ENCODE peak calls at places on chromosomes 12 and 14, in eight cellular contexts. One of them, this sample, is unnamed.

GRCh38 chr12:132836803-132837331 is 8.2 kb upstream of the GOLGA3 start:
- DNase-seq in A549: no peak
- DNase-seq in K562: no peak
- DNase-seq in HCT116: no peak
- DNase-seq in HepG2: no peak
- DNase-seq in SK-N-SH: peak
- DNase-seq in GM12878: no peak
- DNase-seq in GM23338: no peak
- DNase-seq in this sample: no peak

GRCh38 chr12:15155271-15155670 is 65.9 kb downstream of the RERG start:
- DNase-seq in A549: no peak
- DNase-seq in K562: no peak
- DNase-seq in HCT116: no peak
- DNase-seq in HepG2: no peak
- DNase-seq in SK-N-SH: no peak
- DNase-seq in GM12878: no peak
- DNase-seq in GM23338: no peak
- DNase-seq in this sample: no peak

GRCh38 chr12:49057888-49058287 is 2.7 kb downstream of the KMT2D start:
- DNase-seq in A549: no peak
- DNase-seq in K562: no peak
- DNase-seq in HCT116: no peak
- DNase-seq in HepG2: no peak
- DNase-seq in SK-N-SH: peak
- DNase-seq in GM12878: no peak
- DNase-seq in GM23338: no peak
- DNase-seq in this sample: peak

GRCh38 chr12:10243803-10244520 is 31.3 kb downstream of the GABARAPL1 start:
- DNase-seq in A549: no peak
- DNase-seq in K562: no peak
- DNase-seq in HCT116: no peak
- DNase-seq in HepG2: no peak
- DNase-seq in SK-N-SH: no peak
- DNase-seq in GM12878: peak
- DNase-seq in GM23338: no peak
- DNase-seq in this sample: peak

GRCh38 chr12:116977465-116978380 is 67.0 kb downstream of the FBXW8 start:
- DNase-seq in A549: no peak
- DNase-seq in K562: no peak
- DNase-seq in HCT116: no peak
- DNase-seq in HepG2: no peak
- DNase-seq in SK-N-SH: no peak
- DNase-seq in GM12878: peak
- DNase-seq in GM23338: no peak
- DNase-seq in this sample: no peak

GRCh38 chr12:124440031-124440626 is 127.3 kb downstream of the NCOR2 start:
- DNase-seq in A549: no peak
- DNase-seq in K562: no peak
- DNase-seq in HCT116: no peak
- DNase-seq in HepG2: no peak
- DNase-seq in SK-N-SH: no peak
- DNase-seq in GM12878: no peak
- DNase-seq in GM23338: no peak
- DNase-seq in this sample: no peak

GRCh38 chr12:6097384-6097783 is 27.1 kb downstream of the VWF start:
- DNase-seq in A549: no peak
- DNase-seq in K562: no peak
- DNase-seq in HCT116: no peak
- DNase-seq in HepG2: no peak
- DNase-seq in SK-N-SH: no peak
- DNase-seq in GM12878: no peak
- DNase-seq in GM23338: no peak
- DNase-seq in this sample: no peak

GRCh38 chr12:9760699-9761406 is at the start of gene CD69:
- DNase-seq in A549: no peak
- DNase-seq in K562: peak
- DNase-seq in HCT116: no peak
- DNase-seq in HepG2: no peak
- DNase-seq in SK-N-SH: no peak
- DNase-seq in GM12878: peak
- DNase-seq in GM23338: no peak
- DNase-seq in this sample: no peak

GRCh38 chr14:55929136-55929535 is 189.1 kb upstream of the PELI2 start:
- DNase-seq in A549: no peak
- DNase-seq in K562: no peak
- DNase-seq in HCT116: no peak
- DNase-seq in HepG2: no peak
- DNase-seq in SK-N-SH: peak
- DNase-seq in GM12878: no peak
- DNase-seq in GM23338: peak
- DNase-seq in this sample: no peak

GRCh38 chr12:98483621-98484455 is 31.6 kb upstream of the TMPO start:
- DNase-seq in A549: no peak
- DNase-seq in K562: no peak
- DNase-seq in HCT116: no peak
- DNase-seq in HepG2: no peak
- DNase-seq in SK-N-SH: no peak
- DNase-seq in GM12878: no peak
- DNase-seq in GM23338: peak
- DNase-seq in this sample: no peak

GRCh38 chr12:32535260-32535999 is 136.1 kb downstream of the FGD4 start:
- DNase-seq in A549: peak
- DNase-seq in K562: no peak
- DNase-seq in HCT116: no peak
- DNase-seq in HepG2: peak
- DNase-seq in SK-N-SH: peak
- DNase-seq in GM12878: no peak
- DNase-seq in GM23338: peak
- DNase-seq in this sample: peak

GRCh38 chr12:66092559-66093269 is 37.8 kb downstream of the LLPH start:
- DNase-seq in A549: no peak
- DNase-seq in K562: no peak
- DNase-seq in HCT116: no peak
- DNase-seq in HepG2: no peak
- DNase-seq in SK-N-SH: no peak
- DNase-seq in GM12878: no peak
- DNase-seq in GM23338: no peak
- DNase-seq in this sample: no peak

GRCh38 chr12:120368789-120369475 is at the start of gene MSI1:
- DNase-seq in A549: no peak
- DNase-seq in K562: peak
- DNase-seq in HCT116: no peak
- DNase-seq in HepG2: no peak
- DNase-seq in SK-N-SH: peak
- DNase-seq in GM12878: no peak
- DNase-seq in GM23338: peak
- DNase-seq in this sample: no peak

GRCh38 chr12:1744932-1745331 is 54.1 kb downstream of the ADIPOR2 start:
- DNase-seq in A549: no peak
- DNase-seq in K562: no peak
- DNase-seq in HCT116: no peak
- DNase-seq in HepG2: peak
- DNase-seq in SK-N-SH: no peak
- DNase-seq in GM12878: no peak
- DNase-seq in GM23338: peak
- DNase-seq in this sample: no peak

GRCh38 chr12:24760162-24760561 is 188.7 kb downstream of the BCAT1 start:
- DNase-seq in A549: no peak
- DNase-seq in K562: no peak
- DNase-seq in HCT116: no peak
- DNase-seq in HepG2: peak
- DNase-seq in SK-N-SH: no peak
- DNase-seq in GM12878: no peak
- DNase-seq in GM23338: peak
- DNase-seq in this sample: no peak

GRCh38 chr12:42483534-42483857 is 106.0 kb downstream of the PRICKLE1 start:
- DNase-seq in A549: no peak
- DNase-seq in K562: peak
- DNase-seq in HCT116: no peak
- DNase-seq in HepG2: no peak
- DNase-seq in SK-N-SH: peak
- DNase-seq in GM12878: no peak
- DNase-seq in GM23338: no peak
- DNase-seq in this sample: no peak

GRCh38 chr14:103563089-103563620 is 395 bp downstream of the COA8 start:
- DNase-seq in A549: peak
- DNase-seq in K562: peak
- DNase-seq in HCT116: peak
- DNase-seq in HepG2: peak
- DNase-seq in SK-N-SH: no peak
- DNase-seq in GM12878: no peak
- DNase-seq in GM23338: peak
- DNase-seq in this sample: no peak

GRCh38 chr14:104393199-104393897 is 186.2 kb upstream of the C14orf180 start:
- DNase-seq in A549: no peak
- DNase-seq in K562: no peak
- DNase-seq in HCT116: no peak
- DNase-seq in HepG2: no peak
- DNase-seq in SK-N-SH: peak
- DNase-seq in GM12878: no peak
- DNase-seq in GM23338: no peak
- DNase-seq in this sample: no peak

GRCh38 chr12:42236017-42236416 is 2.0 kb downstream of the YAF2 start:
- DNase-seq in A549: no peak
- DNase-seq in K562: no peak
- DNase-seq in HCT116: no peak
- DNase-seq in HepG2: no peak
- DNase-seq in SK-N-SH: no peak
- DNase-seq in GM12878: no peak
- DNase-seq in GM23338: no peak
- DNase-seq in this sample: no peak

GRCh38 chr14:75861161-75861621 is 120.6 kb downstream of the TGFB3 start:
- DNase-seq in A549: no peak
- DNase-seq in K562: peak
- DNase-seq in HCT116: peak
- DNase-seq in HepG2: peak
- DNase-seq in SK-N-SH: no peak
- DNase-seq in GM12878: no peak
- DNase-seq in GM23338: peak
- DNase-seq in this sample: no peak

GRCh38 chr12:76908303-76909017 is 29.6 kb upstream of the CSRP2 start:
- DNase-seq in A549: no peak
- DNase-seq in K562: no peak
- DNase-seq in HCT116: no peak
- DNase-seq in HepG2: no peak
- DNase-seq in SK-N-SH: no peak
- DNase-seq in GM12878: no peak
- DNase-seq in GM23338: peak
- DNase-seq in this sample: no peak

DNA sequence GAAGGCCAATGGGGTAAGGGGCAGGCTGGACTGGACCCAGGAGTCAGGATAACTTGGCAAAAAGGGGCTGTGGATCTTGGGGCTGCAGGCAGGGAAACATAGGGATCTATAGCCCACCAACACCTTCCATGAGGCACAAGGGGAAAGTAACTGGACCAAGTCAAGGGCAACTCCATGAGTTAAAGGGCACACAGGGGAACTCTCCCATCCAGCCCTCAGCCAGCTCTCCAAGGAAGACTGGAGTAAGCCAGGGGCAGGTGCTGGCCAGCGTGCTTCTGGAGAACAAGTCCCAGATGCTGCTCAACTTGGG is 31.3 kb upstream of the ZFP36L1 start:
- DNase-seq in A549: no peak
- DNase-seq in K562: no peak
- DNase-seq in HCT116: no peak
- DNase-seq in HepG2: no peak
- DNase-seq in SK-N-SH: no peak
- DNase-seq in GM12878: no peak
- DNase-seq in GM23338: no peak
- DNase-seq in this sample: no peak
- TF ChIP-seq REST in A549: no peak
- TF ChIP-seq REST in K562: no peak
- TF ChIP-seq REST in HCT116: no peak
- TF ChIP-seq REST in HepG2: no peak
- TF ChIP-seq REST in SK-N-SH: no peak
- TF ChIP-seq REST in GM12878: no peak
- TF ChIP-seq REST in GM23338: no peak
- TF ChIP-seq REST in this sample: no peak

DNA sequence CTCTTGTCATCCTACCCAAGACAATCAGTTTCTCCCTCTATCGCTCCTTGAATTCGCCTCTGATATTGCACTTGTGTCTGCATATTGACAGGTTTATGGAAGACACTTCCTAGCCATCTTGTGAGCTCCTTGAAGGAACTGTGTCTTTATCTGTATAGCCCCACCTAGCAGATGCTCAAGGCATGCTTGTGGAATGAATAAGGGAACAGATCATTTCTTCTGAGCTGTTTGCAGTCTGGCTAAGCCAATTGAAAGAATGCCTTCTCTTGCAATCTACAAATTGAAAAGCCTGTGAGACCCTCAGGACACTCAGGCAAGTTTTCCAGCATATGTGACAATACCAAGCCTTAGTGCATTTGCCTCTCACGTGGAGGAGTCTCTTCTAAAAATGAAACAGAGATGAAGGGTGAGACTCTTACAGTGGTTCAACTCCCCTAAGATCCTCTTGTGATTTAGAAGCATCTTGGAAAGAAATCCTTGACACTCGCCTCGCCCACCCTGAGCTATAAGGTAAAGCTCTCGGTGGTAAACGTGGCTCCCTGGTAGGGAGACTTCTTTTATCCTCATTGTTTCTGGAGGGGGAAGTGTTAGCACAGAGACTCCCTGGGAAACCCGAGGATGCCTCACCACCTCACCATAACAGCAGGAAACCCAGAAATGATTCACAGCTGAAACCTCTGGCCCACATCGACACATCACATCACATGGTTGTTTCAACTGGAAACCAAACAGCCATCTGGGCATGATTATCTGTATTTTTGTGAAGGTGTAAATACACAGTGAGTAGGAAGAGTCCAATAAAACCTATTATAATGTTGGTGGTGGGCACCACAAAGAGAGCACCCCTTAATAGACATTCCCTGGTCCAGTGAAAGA is 112.3 kb upstream of the BCL2L14 start:
- DNase-seq in A549: peak
- DNase-seq in K562: no peak
- DNase-seq in HCT116: no peak
- DNase-seq in HepG2: peak
- DNase-seq in SK-N-SH: no peak
- DNase-seq in GM12878: no peak
- DNase-seq in GM23338: no peak
- DNase-seq in this sample: no peak
- TF ChIP-seq CTCF in A549: no peak
- TF ChIP-seq CTCF in K562: no peak
- TF ChIP-seq CTCF in HCT116: no peak
- TF ChIP-seq CTCF in HepG2: no peak
- TF ChIP-seq CTCF in SK-N-SH: no peak
- TF ChIP-seq CTCF in GM12878: no peak
- TF ChIP-seq CTCF in GM23338: no peak
- TF ChIP-seq CTCF in this sample: no peak

GRCh38 chr14:97137705-97138104 is 340.5 kb downstream of the VRK1 start:
- DNase-seq in A549: no peak
- DNase-seq in K562: no peak
- DNase-seq in HCT116: no peak
- DNase-seq in HepG2: no peak
- DNase-seq in SK-N-SH: no peak
- DNase-seq in GM12878: no peak
- DNase-seq in GM23338: no peak
- DNase-seq in this sample: no peak
- TF ChIP-seq REST in A549: no peak
- TF ChIP-seq REST in K562: no peak
- TF ChIP-seq REST in HCT116: no peak
- TF ChIP-seq REST in HepG2: no peak
- TF ChIP-seq REST in SK-N-SH: no peak
- TF ChIP-seq REST in GM12878: no peak
- TF ChIP-seq REST in GM23338: no peak
- TF ChIP-seq REST in this sample: no peak

GRCh38 chr14:100165376-100165775 is 5.9 kb upstream of the DEGS2 start:
- DNase-seq in A549: no peak
- DNase-seq in K562: no peak
- DNase-seq in HCT116: no peak
- DNase-seq in HepG2: no peak
- DNase-seq in SK-N-SH: no peak
- DNase-seq in GM12878: no peak
- DNase-seq in GM23338: peak
- DNase-seq in this sample: no peak
- TF ChIP-seq CTCF in A549: no peak
- TF ChIP-seq CTCF in K562: no peak
- TF ChIP-seq CTCF in HCT116: no peak
- TF ChIP-seq CTCF in HepG2: no peak
- TF ChIP-seq CTCF in SK-N-SH: no peak
- TF ChIP-seq CTCF in GM12878: no peak
- TF ChIP-seq CTCF in GM23338: no peak
- TF ChIP-seq CTCF in this sample: no peak

This sample was measured in HL-60.